ENCODE peak calls at places on chromosomes 2 and 18, in six cellular contexts. S, B, A, Y, K and V are unnamed samples.

GRCh38 chr2:3420076-3420848 is 40.8 kb downstream of the TRAPPC12 start:
- DNase-seq in A (no peak), S (no peak), Y (no peak), K (no peak), B (no peak), V (no peak)

GRCh38 chr18:70245941-70246537 is 40.6 kb upstream of the RTTN start:
- DNase-seq in B (no peak), S (no peak), Y (no peak), A (no peak), K (no peak), V (no peak)

GRCh38 chr2:23480991-23481797 is 96.2 kb downstream of the KLHL29 start:
- DNase-seq in Y (peak; percentile 82), S (no peak), A (no peak), K (peak; percentile 20), B (no peak), V (no peak)

GRCh38 chr2:216920150-216920846 is 60.4 kb upstream of the TNP1 start:
- DNase-seq in K (no peak), A (no peak), S (no peak), Y (no peak), B (no peak), V (no peak)

GRCh38 chr2:136118819-136119716 is 1.1 kb upstream of the CXCR4 start:
- DNase-seq in B (peak; percentile 51), K (no peak), S (no peak), Y (no peak), A (peak; percentile 85), V (no peak)

GRCh38 chr2:1660656-1661650 is 83.4 kb downstream of the PXDN start:
- DNase-seq in B (no peak), S (no peak), Y (no peak), K (no peak), A (no peak), V (no peak)

GRCh38 chr18:45920367-45920766 is 46.8 kb downstream of the EPG5 start:
- DNase-seq in B (no peak), S (no peak), K (no peak), Y (no peak), A (peak; percentile 68), V (peak; percentile 19)

GRCh38 chr18:62982600-62983251 is 267.4 kb downstream of the PHLPP1 start:
- DNase-seq in A (peak; percentile 81), Y (peak; percentile 33), K (peak; percentile 36), B (peak; percentile 39), S (peak; percentile 7), V (peak; percentile 15)

GRCh38 chr18:61569176-61569892 is 236.1 kb downstream of the CDH20 start:
- DNase-seq in K (no peak), Y (no peak), A (no peak), S (no peak), B (no peak), V (no peak)

GRCh38 chr18:36321636-36322407 is 24.3 kb downstream of the FHOD3 start:
- DNase-seq in S (no peak), Y (no peak), K (no peak), A (no peak), B (no peak), V (no peak)

GRCh38 chr18:68944330-68944729 is 146.4 kb downstream of the CCDC102B start:
- DNase-seq in B (no peak), A (no peak), Y (no peak), S (no peak), K (no peak), V (no peak)

GRCh38 chr2:105437708-105438103 is 38.9 kb upstream of the FHL2 start:
- DNase-seq in B (no peak), S (no peak), Y (no peak), K (no peak), A (peak; percentile 38), V (no peak)
- TF ChIP-seq GABPA in B (no peak), S (no peak), Y (no peak), K (no peak), A (no peak), V (no peak)

GRCh38 chr18:38007931-38008330 is 442.3 kb upstream of the CELF4 start:
- DNase-seq in A (no peak), B (no peak), S (no peak), Y (no peak), K (no peak), V (no peak)
- TF ChIP-seq GABPA in A (no peak), B (no peak), S (no peak), Y (no peak), K (no peak), V (no peak)

GRCh38 chr2:160751021-160751420 is 257.4 kb upstream of the RBMS1 start:
- DNase-seq in B (no peak), S (no peak), Y (no peak), K (no peak), A (no peak), V (no peak)

GRCh38 chr2:160752475-160753330 is 259.1 kb upstream of the RBMS1 start:
- DNase-seq in B (no peak), A (no peak), Y (no peak), S (no peak), K (no peak), V (no peak)

GRCh38 chr2:160753331-160753654 is 259.7 kb upstream of the RBMS1 start:
- DNase-seq in S (no peak), A (no peak), B (no peak), K (no peak), Y (no peak), V (no peak)

GRCh38 chr2:160742679-160743078 is 249.1 kb upstream of the RBMS1 start:
- DNase-seq in Y (no peak), S (no peak), A (no peak), B (no peak), K (no peak), V (peak; percentile 25)

DNA sequence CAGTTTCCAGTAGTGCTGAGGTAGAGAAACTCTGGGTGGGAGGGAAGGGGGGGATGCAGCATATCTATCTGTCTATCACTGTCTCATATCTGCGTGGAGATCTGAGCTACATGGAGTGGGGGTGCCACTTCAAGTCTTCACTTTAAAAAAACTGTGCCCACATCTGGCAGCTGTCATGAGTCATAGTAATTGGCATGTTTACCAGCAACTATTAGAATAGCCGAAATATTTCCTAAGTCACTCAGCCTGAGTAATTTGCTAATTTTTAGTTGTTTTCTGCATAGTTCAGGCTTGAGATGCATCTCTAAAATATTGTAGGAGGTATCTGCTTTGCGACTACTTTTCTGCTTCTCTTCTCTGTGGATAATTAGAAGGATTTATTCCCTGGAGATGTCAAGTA is 254.2 kb upstream of the RBMS1 start:
- DNase-seq in A (no peak), K (no peak), B (no peak), S (no peak), Y (no peak), V (no peak)
- TF ChIP-seq GABPA in A (no peak), K (no peak), B (no peak), S (no peak), Y (no peak), V (no peak)

GRCh38 chr2:72172478-72172877 is 24.8 kb upstream of the CYP26B1 start:
- DNase-seq in Y (no peak), S (no peak), A (no peak), B (no peak), K (no peak), V (no peak)
- TF ChIP-seq GABPA in Y (no peak), S (no peak), A (no peak), B (no peak), K (no peak), V (no peak)

DNA sequence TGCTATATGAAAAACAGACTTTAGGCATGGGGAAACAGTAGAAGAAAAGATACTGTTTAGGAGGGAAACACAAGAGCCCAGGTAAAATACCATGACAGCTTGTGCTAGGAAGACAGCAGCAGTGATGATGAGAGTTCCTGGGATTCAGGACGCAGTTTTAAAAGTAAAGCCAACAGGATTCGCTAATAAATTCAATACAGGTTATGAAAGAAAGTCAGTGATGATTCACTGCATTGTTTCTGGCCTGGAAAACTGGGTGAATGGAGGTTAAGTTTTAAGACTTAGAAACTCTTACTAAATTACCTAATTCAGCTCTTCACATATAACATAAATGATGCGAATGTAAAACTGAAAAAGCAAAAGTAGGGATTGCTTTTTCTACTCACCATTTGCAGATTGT is 27.9 kb upstream of the RNU4ATAC start:
- DNase-seq in Y (no peak), K (no peak), S (no peak), A (no peak), B (no peak), V (no peak)
- TF ChIP-seq GABPA in Y (no peak), K (no peak), S (no peak), A (no peak), B (no peak), V (no peak)

GRCh38 chr2:102386004-102386403 is 30.4 kb downstream of the IL18R1 start:
- DNase-seq in B (no peak), Y (no peak), A (no peak), K (no peak), S (no peak), V (no peak)

GRCh38 chr2:102383722-102384121 is 28.1 kb downstream of the IL18R1 start:
- DNase-seq in K (no peak), S (no peak), Y (no peak), B (no peak), A (no peak), V (no peak)

GRCh38 chr2:102385522-102385921 is 29.9 kb downstream of the IL18R1 start:
- DNase-seq in A (no peak), S (no peak), B (no peak), Y (no peak), K (no peak), V (no peak)

GRCh38 chr2:102387763-102388546 is 32.4 kb downstream of the IL18R1 start:
- DNase-seq in B (no peak), K (no peak), S (peak; percentile 51), A (no peak), Y (no peak), V (no peak)

DNA sequence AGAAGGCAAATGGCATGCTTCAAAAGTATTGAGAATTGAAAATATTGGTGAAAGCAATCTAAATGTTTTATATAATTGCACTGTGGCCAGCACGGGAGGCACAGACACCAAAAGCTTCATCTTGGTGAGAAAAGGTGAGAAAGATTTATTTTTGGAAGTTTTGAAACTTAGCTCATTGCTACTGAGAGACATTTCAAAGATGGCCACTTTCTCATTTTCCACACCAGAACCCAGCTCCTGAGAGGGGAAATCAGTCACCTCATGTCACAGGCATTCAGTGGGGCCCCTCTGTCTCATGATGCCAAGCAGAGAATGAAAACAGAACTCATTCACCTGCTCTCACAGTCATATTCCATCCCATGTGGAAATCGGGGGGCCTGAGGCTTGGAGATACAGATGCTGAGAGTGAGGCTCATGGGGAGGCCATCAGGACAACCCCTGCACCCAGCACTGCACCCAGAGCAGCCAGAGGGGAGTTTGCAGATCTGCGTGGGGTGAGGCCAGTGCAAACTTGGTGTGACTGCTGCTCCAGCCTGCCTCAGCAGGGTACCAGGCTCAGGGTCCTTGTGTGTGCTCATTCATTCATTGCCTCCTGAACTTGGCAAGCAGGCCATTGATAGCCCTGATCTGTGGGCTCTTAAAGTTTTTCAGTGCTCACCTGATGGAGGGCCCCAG is 31.4 kb downstream of the IL18R1 start:
- DNase-seq in A (no peak), B (no peak), S (peak; percentile 30), Y (no peak), K (no peak), V (no peak)
- TF ChIP-seq GABPA in A (no peak), B (no peak), S (no peak), Y (no peak), K (no peak), V (no peak)